ENCODE peak calls at places on chromosomes 5 and 9, in seven cellular contexts. R is A549, V is right atrium auricular region, M is left ventricle myocardium inferior, N is HCT116, F is LNCaP clone FGC, P is AG09319. A is an unnamed sample.

GRCh38 chr9:21576331-21577189 is 94.4 kb upstream of the IFNE start:
- DNase-seq in R (peak), V (no peak), M (no peak), N (peak), F (no peak), P (peak), A (no peak)

GRCh38 chr5:112201141-112201540 is 217.9 kb downstream of the EPB41L4A start:
- DNase-seq in R (no peak), V (no peak), M (no peak), N (no peak), F (no peak), P (no peak), A (no peak)

GRCh38 chr5:72543365-72543764 is 36.2 kb upstream of the ZNF366 start:
- DNase-seq in R (no peak), V (no peak), M (no peak), N (no peak), F (no peak), P (peak), A (no peak)

GRCh38 chr9:6590772-6591384 is 54.7 kb downstream of the GLDC start:
- DNase-seq in R (no peak), V (no peak), M (no peak), N (peak), F (no peak), P (no peak), A (no peak)

GRCh38 chr9:69916950-69917349 is 96.3 kb downstream of the CFAP95 start:
- DNase-seq in R (no peak), V (no peak), M (no peak), N (no peak), F (no peak), P (no peak), A (no peak)

GRCh38 chr9:81078555-81078954 is 610.8 kb downstream of the TLE1 start:
- DNase-seq in R (no peak), V (no peak), M (no peak), N (no peak), F (no peak), P (no peak), A (no peak)

GRCh38 chr5:74334434-74335364 is 305.8 kb downstream of the ENC1 start:
- DNase-seq in R (no peak), V (no peak), M (no peak), N (no peak), F (no peak), P (no peak), A (no peak)

GRCh38 chr5:52725065-52725746 is 62.5 kb upstream of the ITGA1 start:
- DNase-seq in R (no peak), V (no peak), M (no peak), N (no peak), F (peak), P (no peak), A (no peak)

GRCh38 chr5:77635073-77635472 is 3.4 kb downstream of the OTP start:
- DNase-seq in R (no peak), V (no peak), M (no peak), N (no peak), F (no peak), P (no peak), A (no peak)

GRCh38 chr5:115770466-115770865 is 46.0 kb downstream of the CDO1 start:
- DNase-seq in R (peak), V (no peak), M (no peak), N (peak), F (no peak), P (no peak), A (no peak)

GRCh38 chr5:132498152-132498551 is 7.6 kb upstream of the IRF1 start:
- DNase-seq in R (peak), V (peak), M (peak), N (no peak), F (no peak), P (no peak), A (no peak)

GRCh38 chr5:90709323-90710148 is 150.9 kb downstream of the ADGRV1 start:
- DNase-seq in R (peak), V (no peak), M (no peak), N (peak), F (peak), P (peak), A (no peak)

GRCh38 chr5:67291671-67292070 is 95.1 kb upstream of the CD180 start:
- DNase-seq in R (no peak), V (no peak), M (no peak), N (no peak), F (no peak), P (no peak), A (no peak)

GRCh38 chr9:96048116-96048953 is 172.8 kb downstream of the ERCC6L2 start:
- DNase-seq in R (no peak), V (no peak), M (no peak), N (no peak), F (no peak), P (no peak), A (no peak)

GRCh38 chr5:14551211-14551610 is 30.4 kb upstream of the OTULINL start:
- DNase-seq in R (no peak), V (no peak), M (no peak), N (no peak), F (no peak), P (no peak), A (no peak)

GRCh38 chr5:124289641-124290201 is 456.7 kb downstream of the ZNF608 start:
- DNase-seq in R (no peak), V (no peak), M (no peak), N (peak), F (no peak), P (no peak), A (no peak)

GRCh38 chr5:154403234-154403633 is 42.6 kb upstream of the SAP30L start:
- DNase-seq in R (no peak), V (no peak), M (no peak), N (no peak), F (no peak), P (no peak), A (no peak)

GRCh38 chr5:72018158-72018803 is 89.0 kb upstream of the MAP1B start:
- DNase-seq in R (peak), V (no peak), M (peak), N (peak), F (peak), P (no peak), A (no peak)

GRCh38 chr5:173451651-173452050 is 123.4 kb upstream of the STC2 start:
- DNase-seq in R (no peak), V (no peak), M (no peak), N (no peak), F (no peak), P (no peak), A (no peak)

GRCh38 chr5:109650451-109650850 is 39.3 kb upstream of the MAN2A1 start:
- DNase-seq in R (no peak), V (no peak), M (no peak), N (no peak), F (no peak), P (no peak), A (no peak)

GRCh38 chr5:121987685-121988073 is 25.9 kb downstream of the SRFBP1 start:
- DNase-seq in R (no peak), V (no peak), M (no peak), N (no peak), F (peak), P (no peak), A (no peak)

GRCh38 chr9:137705443-137705863 is 86.6 kb downstream of the EHMT1 start:
- DNase-seq in R (no peak), V (no peak), M (no peak), N (no peak), F (no peak), P (no peak), A (no peak)

GRCh38 chr5:61304611-61305369 is 27.3 kb upstream of the ZSWIM6 start:
- DNase-seq in R (peak), V (no peak), M (peak), N (peak), F (peak), P (peak), A (no peak)

GRCh38 chr5:25858019-25858418 is 1180.4 kb downstream of the CDH9 start:
- DNase-seq in R (peak), V (no peak), M (no peak), N (no peak), F (no peak), P (no peak), A (no peak)

GRCh38 chr9:96877269-96877668 is 23.0 kb upstream of the ZNF782 start:
- DNase-seq in R (no peak), V (no peak), M (no peak), N (no peak), F (no peak), P (no peak), A (no peak)

GRCh38 chr5:139644001-139644456 is 4.1 kb upstream of the CXXC5 start:
- DNase-seq in R (no peak), V (no peak), M (peak), N (no peak), F (peak), P (no peak), A (no peak)

GRCh38 chr5:144198386-144198785 is 27.7 kb downstream of the KCTD16 start:
- DNase-seq in R (peak), V (no peak), M (no peak), N (no peak), F (no peak), P (no peak), A (no peak)

GRCh38 chr9:93143830-93144530 is 9.9 kb upstream of the NINJ1 start:
- DNase-seq in R (no peak), V (no peak), M (no peak), N (no peak), F (no peak), P (no peak), A (no peak)

GRCh38 chr5:169431386-169431785 is 130.4 kb upstream of the SLIT3 start:
- DNase-seq in R (no peak), V (no peak), M (no peak), N (no peak), F (no peak), P (no peak), A (no peak)

GRCh38 chr5:169435506-169436230 is 134.7 kb upstream of the SLIT3 start:
- DNase-seq in R (no peak), V (no peak), M (no peak), N (no peak), F (no peak), P (no peak), A (no peak)

GRCh38 chr5:169429044-169429443 is 128.1 kb upstream of the SLIT3 start:
- DNase-seq in R (no peak), V (no peak), M (peak), N (no peak), F (no peak), P (no peak), A (no peak)

GRCh38 chr5:169430676-169431075 is 129.7 kb upstream of the SLIT3 start:
- DNase-seq in R (no peak), V (no peak), M (no peak), N (no peak), F (no peak), P (no peak), A (no peak)

DNA sequence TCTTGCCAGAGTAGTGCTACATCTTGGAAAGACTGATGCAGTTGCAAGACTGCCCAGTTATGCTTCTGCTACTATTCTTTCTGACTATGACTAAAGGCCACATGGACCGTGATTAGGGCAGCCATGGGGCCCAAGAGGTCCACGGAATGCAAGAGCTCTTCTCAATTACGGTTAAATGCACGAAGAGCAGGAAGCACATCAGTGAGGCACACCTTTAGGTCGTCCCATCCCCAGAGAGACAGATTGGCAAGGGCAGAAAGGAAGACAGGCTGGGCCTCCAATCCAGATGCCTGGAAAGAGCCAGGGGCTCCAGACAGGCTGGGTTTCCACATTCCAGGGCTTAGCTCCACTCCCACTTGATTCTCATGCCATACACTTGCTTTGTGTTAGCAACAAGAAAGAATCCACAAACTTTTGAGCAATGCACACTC is 132.3 kb upstream of the SLIT3 start:
- DNase-seq in R (no peak), V (no peak), M (no peak), N (no peak), F (no peak), P (no peak), A (no peak)
- TF ChIP-seq CTCF in R (no peak), V (no peak), M (no peak), N (no peak), F (no peak), P (no peak), A (no peak)

DNA sequence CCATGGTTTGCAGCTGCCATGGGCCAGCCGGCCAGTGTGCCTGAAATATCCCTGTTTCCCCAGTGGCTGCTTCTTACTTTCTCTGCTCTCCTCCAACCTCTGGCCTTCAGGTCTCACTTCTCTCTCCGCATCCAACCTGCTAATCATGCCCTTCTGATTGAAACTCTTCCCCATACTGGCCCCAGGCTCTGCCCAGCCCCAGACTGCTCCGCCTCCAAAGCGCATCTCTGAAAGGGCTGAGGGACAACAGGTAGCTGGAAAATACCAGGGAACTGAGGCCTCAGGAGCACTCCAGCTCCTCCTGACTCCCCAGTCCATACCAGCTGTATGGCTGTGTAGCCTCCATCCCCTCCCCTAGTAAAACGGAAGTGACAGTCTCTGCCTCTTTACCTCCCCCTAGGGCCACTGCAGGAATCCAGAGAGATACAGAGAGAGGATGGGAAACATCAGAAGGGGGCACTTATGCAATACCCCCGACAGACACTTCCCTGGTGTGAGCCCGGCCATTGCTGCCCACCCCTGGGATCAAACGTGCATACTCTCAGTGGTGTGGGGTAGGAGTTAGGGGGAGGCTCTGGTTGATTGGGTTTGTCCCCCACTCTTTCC is 34.2 kb downstream of the PAX5 start:
- DNase-seq in R (no peak), V (no peak), M (no peak), N (no peak), F (no peak), P (no peak), A (no peak)
- TF ChIP-seq CTCF in R (no peak), V (no peak), M (no peak), N (no peak), F (no peak), P (no peak), A (no peak)

DNA sequence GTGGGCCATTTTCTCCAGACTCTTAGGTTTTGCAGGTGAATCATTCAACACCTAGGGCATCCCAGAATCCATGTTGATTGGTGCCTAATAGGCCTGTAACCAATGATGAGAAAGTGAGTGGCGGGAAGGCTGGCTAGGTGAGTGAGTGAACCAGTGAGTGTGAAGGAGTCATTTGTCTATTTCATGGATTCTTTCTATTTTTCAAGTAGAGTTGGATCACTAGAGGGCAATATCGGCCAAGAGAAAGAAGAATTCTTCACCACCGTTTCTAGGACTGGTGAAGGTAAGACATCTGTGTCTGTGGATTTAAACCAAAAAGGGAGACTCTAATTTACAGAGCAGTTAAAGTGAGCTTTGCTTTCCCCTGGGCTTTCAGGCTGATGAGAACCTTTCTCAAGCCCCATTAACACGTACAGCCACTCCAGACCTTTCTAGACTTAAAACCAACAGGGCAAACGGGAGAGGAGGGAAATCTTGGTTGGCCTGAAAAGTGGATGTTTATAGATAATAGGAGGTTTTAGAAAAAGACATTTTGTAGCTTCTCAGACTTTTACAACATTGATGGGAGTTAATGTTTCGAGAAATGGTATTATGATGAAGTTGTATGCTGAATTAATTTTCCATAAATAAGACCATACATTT is 114.3 kb upstream of the IL12B start:
- DNase-seq in R (peak), V (no peak), M (no peak), N (peak), F (no peak), P (peak), A (no peak)
- TF ChIP-seq CTCF in R (peak), V (no peak), M (peak), N (peak), F (peak), P (peak), A (peak)

GRCh38 chr5:159330131-159330530 is at the start of gene IL12B:
- DNase-seq in R (no peak), V (no peak), M (no peak), N (no peak), F (no peak), P (no peak), A (no peak)

GRCh38 chr5:159332800-159333563 is 2.7 kb upstream of the IL12B start:
- DNase-seq in R (no peak), V (no peak), M (no peak), N (no peak), F (no peak), P (no peak), A (no peak)

GRCh38 chr5:159336586-159337290 is 6.5 kb upstream of the IL12B start:
- DNase-seq in R (no peak), V (no peak), M (no peak), N (no peak), F (no peak), P (no peak), A (no peak)

DNA sequence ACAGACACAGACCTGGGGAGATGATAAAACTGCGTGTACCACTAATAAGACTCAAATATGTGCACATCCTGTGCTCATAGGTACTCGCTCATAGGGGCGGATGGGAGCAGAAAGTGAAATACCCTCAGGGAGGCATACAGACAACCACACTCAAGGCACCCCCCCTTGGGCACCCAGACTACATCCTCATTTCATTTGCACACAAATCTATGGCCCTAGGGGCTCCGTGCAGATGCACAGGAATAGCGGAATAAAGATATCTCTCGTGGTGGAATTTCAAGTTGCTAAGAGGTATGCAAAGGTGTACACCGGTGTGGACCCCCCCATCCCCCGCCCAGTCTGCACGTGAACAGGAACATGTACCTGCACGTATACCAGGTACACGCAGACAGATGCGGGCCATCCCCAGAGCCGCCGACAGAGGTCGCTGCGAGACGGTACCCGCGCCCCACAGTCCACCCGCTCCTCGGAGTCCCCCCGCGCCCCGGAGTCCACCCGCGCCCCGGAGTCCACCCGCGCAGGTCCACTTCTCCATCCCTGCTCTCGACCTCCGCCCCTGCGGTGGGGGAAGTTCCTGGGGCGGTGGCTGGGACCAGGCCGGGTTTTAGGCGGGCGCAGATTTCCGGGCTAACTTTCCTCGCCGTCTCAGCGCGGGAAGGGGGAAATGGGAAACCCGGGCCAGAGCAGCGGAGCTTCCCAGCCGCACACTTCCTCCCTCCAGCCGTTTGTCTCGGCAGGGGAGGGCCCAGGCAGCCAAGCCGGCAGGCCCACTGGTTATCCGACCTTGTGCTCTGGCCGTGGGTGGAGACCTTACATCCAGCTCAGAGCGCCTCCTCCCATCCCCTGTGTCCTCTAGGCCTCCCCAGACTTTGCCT is 1.0 kb upstream of the IL12B start:
- DNase-seq in R (peak), V (peak), M (peak), N (no peak), F (no peak), P (no peak), A (no peak)
- TF ChIP-seq CTCF in R (peak), V (peak), M (peak), N (peak), F (peak), P (peak), A (peak)

GRCh38 chr9:2016411-2017208 is 1.5 kb downstream of the SMARCA2 start:
- DNase-seq in R (peak), V (peak), M (peak), N (no peak), F (no peak), P (peak), A (peak)
- TF ChIP-seq CTCF in R (no peak), V (no peak), M (peak), N (no peak), F (peak), P (no peak), A (no peak)

GRCh38 chr9:106287108-106287631 is 575.8 kb upstream of the ZNF462 start:
- DNase-seq in R (no peak), V (no peak), M (no peak), N (no peak), F (no peak), P (no peak), A (no peak)

GRCh38 chr9:106284300-106284699 is 578.7 kb upstream of the ZNF462 start:
- DNase-seq in R (no peak), V (no peak), M (no peak), N (no peak), F (no peak), P (no peak), A (no peak)

GRCh38 chr9:106288689-106289088 is 574.3 kb upstream of the ZNF462 start:
- DNase-seq in R (no peak), V (no peak), M (no peak), N (no peak), F (no peak), P (no peak), A (no peak)

DNA sequence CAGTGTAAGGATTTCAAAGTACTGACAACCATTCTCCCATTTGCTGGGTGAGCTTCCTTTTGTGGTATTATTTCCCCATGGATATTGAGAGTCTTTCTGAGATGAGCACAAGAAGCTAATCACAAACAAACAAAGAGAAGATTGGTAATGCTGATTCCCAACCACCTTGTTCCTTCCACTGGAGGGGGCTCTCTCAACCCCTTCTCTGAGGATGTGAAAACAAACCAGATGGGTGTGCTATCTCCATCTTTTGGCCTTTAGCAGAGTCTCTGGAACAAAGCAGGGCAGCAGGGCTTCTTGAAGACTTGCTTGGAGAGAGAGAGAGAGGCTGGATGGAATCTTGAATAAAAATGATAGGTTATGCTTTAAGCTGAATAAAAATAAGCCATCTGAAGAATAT is 576.7 kb upstream of the ZNF462 start:
- DNase-seq in R (peak), V (no peak), M (no peak), N (no peak), F (no peak), P (no peak), A (no peak)
- TF ChIP-seq CTCF in R (no peak), V (no peak), M (peak), N (peak), F (peak), P (peak), A (no peak)

GRCh38 chr5:180813418-180813817 is 10.8 kb upstream of the MGAT1 start:
- DNase-seq in R (peak), V (no peak), M (no peak), N (no peak), F (no peak), P (no peak), A (no peak)
- TF ChIP-seq CTCF in R (peak), V (no peak), M (no peak), N (peak), F (no peak), P (no peak), A (no peak)